ENCODE peak calls at places on chromosomes 12 and 14, in nine cellular contexts. P is lower lobe of right lung, U is omental fat pad, N is upper lobe of right lung, R is fibroblast of mammary gland, F is ovary, X is AG04450, H is cardiac fibroblast, V is natural killer cell. Y is an unnamed sample.

GRCh38 chr14:96410119-96410518 is 18.2 kb downstream of the AK7 start:
- DNase-seq in P (no peak), U (no peak), N (no peak), R (no peak), F (no peak), X (no peak), H (no peak), V (no peak), Y (no peak)

GRCh38 chr12:103399986-103400385 is 95.8 kb downstream of the C12orf42 start:
- DNase-seq in P (no peak), U (no peak), N (no peak), R (no peak), F (no peak), X (no peak), H (no peak), V (no peak), Y (no peak)

GRCh38 chr12:107196681-107197080 is 103.3 kb upstream of the CRY1 start:
- DNase-seq in P (no peak), U (no peak), N (no peak), R (peak; percentile 4), F (no peak), X (peak; percentile 33), H (peak; percentile 25), V (no peak), Y (peak; percentile 22)

GRCh38 chr14:68813318-68813838 is 20.5 kb upstream of the ZFP36L1 start:
- DNase-seq in P (no peak), U (no peak), N (no peak), R (no peak), F (no peak), X (no peak), H (no peak), V (no peak), Y (no peak)

GRCh38 chr14:74975059-74975810 is 19.8 kb upstream of the PGF start:
- DNase-seq in P (no peak), U (peak; percentile 67), N (peak; percentile 69), R (peak; percentile 27), F (peak; percentile 71), X (no peak), H (peak; percentile 34), V (no peak), Y (no peak)

GRCh38 chr12:74337951-74338350 is 199.7 kb upstream of the ATXN7L3B start:
- DNase-seq in P (no peak), U (no peak), N (no peak), R (peak; percentile 70), F (no peak), X (peak; percentile 8), H (peak; percentile 82), V (no peak), Y (peak; percentile 17)

GRCh38 chr12:27467641-27468040 is 21.1 kb downstream of the SMCO2 start:
- DNase-seq in P (no peak), U (no peak), N (no peak), R (no peak), F (no peak), X (no peak), H (no peak), V (no peak), Y (no peak)

GRCh38 chr12:22361785-22362184 is 27.3 kb upstream of the ST8SIA1 start:
- DNase-seq in P (no peak), U (no peak), N (no peak), R (no peak), F (no peak), X (no peak), H (no peak), V (no peak), Y (no peak)

GRCh38 chr12:12718382-12718761 is 1.2 kb downstream of the CDKN1B start:
- DNase-seq in P (no peak), U (no peak), N (no peak), R (no peak), F (no peak), X (no peak), H (peak; percentile 33), V (no peak), Y (peak; percentile 29)

GRCh38 chr14:68367444-68368014 is 425.3 kb downstream of the ZFP36L1 start:
- DNase-seq in P (no peak), U (no peak), N (no peak), R (no peak), F (no peak), X (no peak), H (no peak), V (no peak), Y (peak; percentile 28)

GRCh38 chr12:127270193-127270592 is 996.8 kb upstream of the TMEM132C start:
- DNase-seq in P (no peak), U (no peak), N (no peak), R (peak; percentile 98), F (no peak), X (no peak), H (peak; percentile 100), V (no peak), Y (peak; percentile 76)

GRCh38 chr14:97994020-97994531 is 1196.9 kb downstream of the VRK1 start:
- DNase-seq in P (no peak), U (no peak), N (no peak), R (no peak), F (no peak), X (no peak), H (no peak), V (no peak), Y (no peak)

GRCh38 chr12:64814432-64814831 is 10.0 kb upstream of the TBC1D30 start:
- DNase-seq in P (no peak), U (no peak), N (no peak), R (no peak), F (no peak), X (no peak), H (no peak), V (no peak), Y (no peak)

GRCh38 chr12:111359231-111359913 is 9.5 kb downstream of the PHETA1 start:
- DNase-seq in P (no peak), U (no peak), N (no peak), R (no peak), F (no peak), X (no peak), H (peak; percentile 4), V (no peak), Y (no peak)

GRCh38 chr12:112381421-112381897 is 772 bp downstream of the HECTD4 start:
- DNase-seq in P (peak; percentile 54), U (no peak), N (no peak), R (no peak), F (peak; percentile 43), X (no peak), H (no peak), V (peak; percentile 45), Y (peak; percentile 41)

GRCh38 chr14:65333926-65334687 is 78.4 kb upstream of the FUT8 start:
- DNase-seq in P (peak; percentile 48), U (no peak), N (no peak), R (peak; percentile 89), F (no peak), X (peak; percentile 77), H (peak; percentile 82), V (no peak), Y (peak; percentile 90)

GRCh38 chr12:26379777-26380467 is 184.5 kb downstream of the SSPN start:
- DNase-seq in P (no peak), U (no peak), N (no peak), R (no peak), F (no peak), X (no peak), H (no peak), V (no peak), Y (no peak)

GRCh38 chr12:54988402-54989054 is 4.0 kb upstream of the TESPA1 start:
- DNase-seq in P (peak; percentile 61), U (peak; percentile 34), N (peak; percentile 77), R (peak; percentile 56), F (peak; percentile 80), X (no peak), H (peak; percentile 52), V (no peak), Y (no peak)

GRCh38 chr14:31936100-31936499 is 141.0 kb upstream of the ARHGAP5 start:
- DNase-seq in P (no peak), U (no peak), N (no peak), R (no peak), F (no peak), X (no peak), H (peak; percentile 57), V (no peak), Y (no peak)

DNA sequence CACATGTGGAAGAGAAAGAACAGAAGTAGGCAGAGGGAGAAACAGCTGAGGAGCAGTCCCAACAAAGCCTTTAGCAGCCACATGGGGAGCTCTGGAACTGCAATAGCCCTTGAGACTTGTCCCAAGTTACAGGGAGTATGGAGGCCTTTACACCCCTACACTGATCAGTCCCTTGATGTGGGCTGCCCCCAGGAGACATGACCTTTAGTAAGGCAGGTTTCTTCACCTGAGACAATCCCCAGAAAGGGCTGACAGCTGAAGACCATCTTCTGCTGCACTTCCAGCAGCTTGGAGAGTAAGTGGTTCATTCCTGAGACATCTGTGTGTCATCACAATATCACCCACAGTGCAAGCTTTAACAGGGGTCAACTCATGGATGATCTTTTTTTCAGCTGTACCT is 8.6 kb upstream of the SNAPC1 start:
- DNase-seq in P (no peak), U (no peak), N (no peak), R (peak; percentile 46), F (no peak), X (no peak), H (peak; percentile 54), V (no peak), Y (no peak)
- TF ChIP-seq CTCF in P (no peak), U (no peak), N (no peak), R (peak; percentile 27), F (no peak), X (peak; percentile 31), H (peak; percentile 30), V (no peak), Y (peak; percentile 19)

DNA sequence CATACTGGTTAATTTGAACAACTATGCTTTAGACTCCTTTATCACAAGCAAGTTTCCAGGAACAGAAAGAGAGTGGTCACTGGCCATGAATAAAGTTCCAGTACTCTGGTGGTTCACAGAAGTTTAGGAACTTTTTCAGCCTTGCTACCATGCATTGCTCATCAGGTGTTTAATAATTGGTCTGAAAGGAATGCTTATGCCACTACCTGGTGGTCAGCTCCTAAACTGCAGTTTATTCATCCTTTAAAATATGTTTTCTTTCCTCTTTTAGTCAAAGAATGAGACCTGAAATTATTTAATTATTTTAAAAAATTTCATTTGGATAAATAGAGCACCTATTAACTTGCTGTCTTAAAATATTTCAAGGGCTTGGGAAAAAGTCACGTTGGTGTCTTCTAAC is 260.1 kb upstream of the OR4E1 start:
- DNase-seq in P (no peak), U (no peak), N (no peak), R (no peak), F (no peak), X (no peak), H (no peak), V (no peak), Y (no peak)
- TF ChIP-seq CTCF in P (peak; percentile 26), U (no peak), N (peak; percentile 29), R (no peak), F (no peak), X (no peak), H (no peak), V (peak; percentile 84), Y (no peak)

GRCh38 chr14:103568952-103569351 is 6.2 kb downstream of the COA8 start:
- DNase-seq in P (no peak), U (no peak), N (no peak), R (no peak), F (no peak), X (no peak), H (no peak), V (no peak), Y (no peak)
- TF ChIP-seq CTCF in P (no peak), U (no peak), N (no peak), R (no peak), F (no peak), X (no peak), H (no peak), V (no peak), Y (no peak)

DNA sequence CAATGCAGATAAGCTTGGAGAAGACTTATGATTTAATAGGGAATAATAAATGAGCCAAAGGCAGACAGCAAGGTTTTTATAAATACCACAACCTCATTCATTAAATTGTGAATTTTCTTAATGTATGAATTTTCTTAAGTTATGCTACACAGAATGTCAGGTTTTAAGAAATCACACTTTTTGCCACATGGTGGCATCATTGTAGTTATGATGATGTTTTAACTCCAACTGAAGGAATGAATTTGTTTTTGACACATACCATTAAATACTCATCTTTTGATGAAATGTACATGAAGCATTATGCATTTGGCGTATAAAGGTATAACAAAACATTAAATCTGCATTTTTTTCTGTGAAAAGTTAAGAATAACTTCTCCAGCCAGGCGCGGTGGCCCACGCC is 524.1 kb upstream of the FBXO33 start:
- DNase-seq in P (no peak), U (no peak), N (no peak), R (no peak), F (no peak), X (no peak), H (no peak), V (no peak), Y (no peak)
- TF ChIP-seq CTCF in P (no peak), U (no peak), N (no peak), R (no peak), F (no peak), X (no peak), H (no peak), V (no peak), Y (no peak)